ENCODE peak calls at places on chromosome 1, in four cellular contexts. W is LHCN-M2, F is EL, Q is endothelial cell. X is an unnamed sample.
A peak's percentile ranks its signal among the peaks of the same experiment; 100 is the strongest.

GRCh38 chr1:112674986-112675727 is 698 bp downstream of the MOV10 start:
- DNase-seq in Q (peak; percentile 69), F (no peak), W (no peak), X (peak; percentile 37)

GRCh38 chr1:160177231-160177630 is 13.1 kb upstream of the CASQ1 start:
- DNase-seq in W (no peak), F (no peak), Q (no peak), X (no peak)

GRCh38 chr1:117076648-117077047 is 16.5 kb downstream of the TTF2 start:
- DNase-seq in W (no peak), Q (no peak), F (no peak), X (no peak)

GRCh38 chr1:167862432-167863076 is 51.4 kb downstream of the ADCY10 start:
- DNase-seq in Q (no peak), F (peak; percentile 62), W (peak; percentile 59), X (peak; percentile 36)

GRCh38 chr1:11690669-11691301 is 725 bp upstream of the DRAXIN start:
- DNase-seq in Q (no peak), F (no peak), W (no peak), X (no peak)

GRCh38 chr1:40784141-40784770 is 669 bp downstream of the KCNQ4 start:
- DNase-seq in Q (peak; percentile 36), W (no peak), F (no peak), X (no peak)

GRCh38 chr1:180863158-180863775 is 49.4 kb upstream of the KIAA1614 start:
- DNase-seq in W (peak; percentile 64), F (peak; percentile 67), Q (peak; percentile 44), X (peak; percentile 55)

GRCh38 chr1:32256473-32257226 is 5.6 kb downstream of the LCK start:
- DNase-seq in Q (no peak), F (no peak), W (no peak), X (no peak)

GRCh38 chr1:172180886-172181285 is 239.6 kb upstream of the C1orf105 start:
- DNase-seq in F (peak; percentile 52), Q (no peak), W (peak; percentile 64), X (peak; percentile 33)

GRCh38 chr1:116911166-116911553 is 1.4 kb downstream of the PTGFRN start:
- DNase-seq in W (no peak), Q (no peak), F (no peak), X (no peak)

GRCh38 chr1:113659010-113659409 is 100.3 kb downstream of the PHTF1 start:
- DNase-seq in Q (no peak), W (no peak), F (no peak), X (no peak)

GRCh38 chr1:186605762-186606350 is 74.4 kb downstream of the PTGS2 start:
- DNase-seq in F (peak; percentile 62), Q (peak; percentile 58), W (no peak), X (peak; percentile 49)

GRCh38 chr1:47810964-47811650 is 186.1 kb downstream of the TRABD2B start:
- DNase-seq in Q (no peak), F (no peak), W (no peak), X (no peak)

GRCh38 chr1:14704846-14705245 is 106.4 kb downstream of the KAZN start:
- DNase-seq in W (no peak), F (no peak), Q (no peak), X (no peak)

GRCh38 chr1:230243583-230244377 is 176.7 kb downstream of the GALNT2 start:
- DNase-seq in Q (no peak), F (peak; percentile 23), W (peak; percentile 48), X (peak; percentile 9)

GRCh38 chr1:45643978-45644377 is 20.1 kb upstream of the CCDC17 start:
- DNase-seq in F (no peak), W (no peak), Q (no peak), X (no peak)

GRCh38 chr1:56973898-56974752 is 8.3 kb upstream of the C8B start:
- DNase-seq in W (no peak), Q (no peak), F (no peak), X (no peak)

GRCh38 chr1:98405581-98406059 is 255.9 kb upstream of the SNX7 start:
- DNase-seq in F (no peak), Q (no peak), W (peak; percentile 63), X (no peak)

GRCh38 chr1:184520343-184520742 is 133.5 kb downstream of the C1orf21 start:
- DNase-seq in W (peak; percentile 36), F (no peak), Q (no peak), X (no peak)

GRCh38 chr1:23484253-23485001 is 448 bp upstream of the ASAP3 start:
- DNase-seq in Q (peak; percentile 96), W (peak; percentile 89), F (peak; percentile 93), X (peak; percentile 97)

GRCh38 chr1:169550294-169550693 is 36.0 kb downstream of the F5 start:
- DNase-seq in W (peak; percentile 40), F (peak; percentile 25), Q (no peak), X (peak; percentile 54)

GRCh38 chr1:178518894-178519293 is 6.0 kb downstream of the TEX35 start:
- DNase-seq in Q (no peak), F (no peak), W (no peak), X (no peak)

GRCh38 chr1:39969048-39969447 is 14.1 kb downstream of the MFSD2A start:
- DNase-seq in W (peak; percentile 57), Q (no peak), F (peak; percentile 35), X (no peak)

GRCh38 chr1:154586231-154586630 is 18.7 kb downstream of the CHRNB2 start:
- DNase-seq in Q (no peak), F (no peak), W (no peak), X (no peak)

GRCh38 chr1:7334475-7335035 is 436.5 kb upstream of the VAMP3 start:
- DNase-seq in W (peak; percentile 56), F (peak; percentile 23), Q (no peak), X (peak; percentile 50)

GRCh38 chr1:212035835-212036605 is 472 bp downstream of the DTL start:
- DNase-seq in Q (no peak), F (no peak), W (no peak), X (no peak)

GRCh38 chr1:37892151-37893047 is 33.0 kb upstream of the MTF1 start:
- DNase-seq in F (peak; percentile 34), W (peak; percentile 50), Q (no peak), X (peak; percentile 28)

GRCh38 chr1:39892611-39893595 is 8.8 kb downstream of the MYCL start:
- DNase-seq in Q (no peak), W (peak; percentile 84), F (peak; percentile 83), X (peak; percentile 79)

GRCh38 chr1:59006932-59007331 is 223.1 kb upstream of the JUN start:
- DNase-seq in W (no peak), F (no peak), Q (no peak), X (no peak)

GRCh38 chr1:115718011-115718754 is 50.3 kb downstream of the CASQ2 start:
- DNase-seq in F (no peak), W (no peak), Q (no peak), X (no peak)